ENCODE peak calls at places on chromosomes 6 and 20, in five cellular contexts. One of them, this sample, is unnamed.

GRCh38 chr6:150897400-150897943 is 32.0 kb downstream of the MTHFD1L start:
- DNase-seq in HepG2: no peak
- DNase-seq in ovary: no peak
- DNase-seq in stomach: no peak
- DNase-seq in upper lobe of left lung: no peak
- DNase-seq in this sample: no peak

GRCh38 chr6:48613221-48613949 is 502.4 kb upstream of the PTCHD4 start:
- DNase-seq in stomach: no peak
- DNase-seq in ovary: no peak
- DNase-seq in upper lobe of left lung: no peak
- DNase-seq in HepG2: no peak
- DNase-seq in this sample: no peak

GRCh38 chr20:41408986-41409385 is 42.4 kb upstream of the EMILIN3 start:
- DNase-seq in ovary: no peak
- DNase-seq in HepG2: no peak
- DNase-seq in stomach: no peak
- DNase-seq in upper lobe of left lung: no peak
- DNase-seq in this sample: peak

GRCh38 chr20:25399038-25399430 is 8.4 kb upstream of the ABHD12 start:
- DNase-seq in ovary: no peak
- DNase-seq in stomach: peak
- DNase-seq in upper lobe of left lung: no peak
- DNase-seq in HepG2: peak
- DNase-seq in this sample: peak

GRCh38 chr6:8633762-8634161 is 198.4 kb upstream of the SLC35B3 start:
- DNase-seq in stomach: no peak
- DNase-seq in HepG2: no peak
- DNase-seq in ovary: no peak
- DNase-seq in upper lobe of left lung: no peak
- DNase-seq in this sample: no peak

GRCh38 chr6:113449051-113449450 is 408.1 kb upstream of the MARCKS start:
- DNase-seq in ovary: no peak
- DNase-seq in stomach: no peak
- DNase-seq in HepG2: no peak
- DNase-seq in upper lobe of left lung: no peak
- DNase-seq in this sample: no peak

GRCh38 chr6:150448221-150448620 is 79.4 kb downstream of the IYD start:
- DNase-seq in HepG2: no peak
- DNase-seq in stomach: no peak
- DNase-seq in ovary: no peak
- DNase-seq in upper lobe of left lung: no peak
- DNase-seq in this sample: no peak

GRCh38 chr6:120584111-120584760 is 750.0 kb downstream of the TBC1D32 start:
- DNase-seq in upper lobe of left lung: no peak
- DNase-seq in HepG2: no peak
- DNase-seq in ovary: no peak
- DNase-seq in stomach: no peak
- DNase-seq in this sample: no peak

GRCh38 chr6:137218473-137218916 is 690 bp downstream of the IFNGR1 start:
- DNase-seq in upper lobe of left lung: peak
- DNase-seq in HepG2: peak
- DNase-seq in stomach: no peak
- DNase-seq in ovary: no peak
- DNase-seq in this sample: peak

GRCh38 chr6:75893058-75893775 is 144.2 kb downstream of the MYO6 start:
- DNase-seq in ovary: no peak
- DNase-seq in upper lobe of left lung: no peak
- DNase-seq in stomach: no peak
- DNase-seq in HepG2: peak
- DNase-seq in this sample: peak

GRCh38 chr6:47105469-47106188 is 63.5 kb upstream of the ADGRF1 start:
- DNase-seq in upper lobe of left lung: no peak
- DNase-seq in HepG2: no peak
- DNase-seq in stomach: no peak
- DNase-seq in ovary: no peak
- DNase-seq in this sample: no peak

GRCh38 chr6:66964216-66964615 is 1257.2 kb upstream of the EYS start:
- DNase-seq in upper lobe of left lung: no peak
- DNase-seq in stomach: no peak
- DNase-seq in ovary: no peak
- DNase-seq in HepG2: no peak
- DNase-seq in this sample: no peak

GRCh38 chr6:112183271-112183671 is 71.1 kb downstream of the LAMA4 start:
- DNase-seq in ovary: no peak
- DNase-seq in upper lobe of left lung: no peak
- DNase-seq in stomach: no peak
- DNase-seq in HepG2: no peak
- DNase-seq in this sample: no peak

GRCh38 chr6:135072753-135073152 is 18.1 kb upstream of the HBS1L start:
- DNase-seq in ovary: no peak
- DNase-seq in HepG2: no peak
- DNase-seq in upper lobe of left lung: no peak
- DNase-seq in stomach: no peak
- DNase-seq in this sample: no peak

GRCh38 chr6:47023543-47023942 is 18.6 kb downstream of the ADGRF1 start:
- DNase-seq in upper lobe of left lung: no peak
- DNase-seq in ovary: no peak
- DNase-seq in HepG2: no peak
- DNase-seq in stomach: no peak
- DNase-seq in this sample: no peak

GRCh38 chr6:89669002-89669401 is 30.5 kb upstream of the LYRM2 start:
- DNase-seq in HepG2: no peak
- DNase-seq in ovary: peak
- DNase-seq in stomach: no peak
- DNase-seq in upper lobe of left lung: no peak
- DNase-seq in this sample: no peak

GRCh38 chr6:148538251-148539190 is 195.9 kb downstream of the SASH1 start:
- DNase-seq in stomach: no peak
- DNase-seq in upper lobe of left lung: no peak
- DNase-seq in HepG2: no peak
- DNase-seq in ovary: no peak
- DNase-seq in this sample: no peak

GRCh38 chr20:46959081-46959692 is 64.5 kb downstream of the EYA2 start:
- DNase-seq in HepG2: peak
- DNase-seq in stomach: no peak
- DNase-seq in upper lobe of left lung: no peak
- DNase-seq in ovary: no peak
- DNase-seq in this sample: no peak

GRCh38 chr6:30682181-30683117 is 4.0 kb downstream of the PPP1R18 start:
- DNase-seq in HepG2: peak
- DNase-seq in stomach: peak
- DNase-seq in ovary: peak
- DNase-seq in upper lobe of left lung: peak
- DNase-seq in this sample: peak

GRCh38 chr6:31620586-31621319 is at the start of gene PRRC2A:
- DNase-seq in upper lobe of left lung: peak
- DNase-seq in stomach: peak
- DNase-seq in HepG2: no peak
- DNase-seq in ovary: peak
- DNase-seq in this sample: peak

GRCh38 chr20:12967932-12968331 is 40.8 kb upstream of the SPTLC3 start:
- DNase-seq in upper lobe of left lung: no peak
- DNase-seq in stomach: no peak
- DNase-seq in HepG2: no peak
- DNase-seq in ovary: no peak
- DNase-seq in this sample: no peak

GRCh38 chr6:119586250-119586882 is 236.8 kb upstream of the MAN1A1 start:
- DNase-seq in upper lobe of left lung: no peak
- DNase-seq in ovary: no peak
- DNase-seq in HepG2: no peak
- DNase-seq in stomach: no peak
- DNase-seq in this sample: no peak

GRCh38 chr6:26197736-26198625 is 110.8 kb downstream of the HFE start:
- DNase-seq in HepG2: peak
- DNase-seq in upper lobe of left lung: no peak
- DNase-seq in ovary: peak
- DNase-seq in stomach: no peak
- DNase-seq in this sample: no peak

GRCh38 chr6:163955131-163955530 is 540.6 kb downstream of the QKI start:
- DNase-seq in upper lobe of left lung: no peak
- DNase-seq in stomach: no peak
- DNase-seq in HepG2: no peak
- DNase-seq in ovary: no peak
- DNase-seq in this sample: no peak

GRCh38 chr6:7727150-7727950 is 1.5 kb downstream of the BMP6 start:
- DNase-seq in HepG2: no peak
- DNase-seq in stomach: no peak
- DNase-seq in ovary: peak
- DNase-seq in upper lobe of left lung: no peak
- DNase-seq in this sample: peak

GRCh38 chr20:39835040-39835842 is 853.8 kb downstream of the MAFB start:
- DNase-seq in HepG2: no peak
- DNase-seq in upper lobe of left lung: no peak
- DNase-seq in stomach: no peak
- DNase-seq in ovary: no peak
- DNase-seq in this sample: no peak

GRCh38 chr6:26329763-26330511 is 35.1 kb upstream of the BTN3A2 start:
- DNase-seq in ovary: no peak
- DNase-seq in HepG2: peak
- DNase-seq in stomach: no peak
- DNase-seq in upper lobe of left lung: no peak
- DNase-seq in this sample: no peak

GRCh38 chr6:16818992-16819626 is 57.8 kb upstream of the ATXN1 start:
- DNase-seq in HepG2: no peak
- DNase-seq in upper lobe of left lung: no peak
- DNase-seq in stomach: no peak
- DNase-seq in ovary: no peak
- DNase-seq in this sample: no peak

GRCh38 chr20:21719592-21720214 is 14.2 kb downstream of the PAX1 start:
- DNase-seq in ovary: no peak
- DNase-seq in stomach: peak
- DNase-seq in HepG2: peak
- DNase-seq in upper lobe of left lung: no peak
- DNase-seq in this sample: peak

GRCh38 chr6:34512738-34513115 is 43.4 kb downstream of the SPDEF start:
- DNase-seq in HepG2: no peak
- DNase-seq in stomach: no peak
- DNase-seq in upper lobe of left lung: no peak
- DNase-seq in ovary: peak
- DNase-seq in this sample: no peak

GRCh38 chr6:3079700-3080099 is 11.4 kb downstream of the RIPK1 start:
- DNase-seq in ovary: no peak
- DNase-seq in upper lobe of left lung: no peak
- DNase-seq in HepG2: no peak
- DNase-seq in stomach: no peak
- DNase-seq in this sample: no peak

GRCh38 chr6:3075522-3076113 is 7.3 kb downstream of the RIPK1 start:
- DNase-seq in upper lobe of left lung: no peak
- DNase-seq in ovary: no peak
- DNase-seq in stomach: no peak
- DNase-seq in HepG2: peak
- DNase-seq in this sample: no peak

GRCh38 chr6:3073382-3073781 is 5.1 kb downstream of the RIPK1 start:
- DNase-seq in HepG2: no peak
- DNase-seq in stomach: no peak
- DNase-seq in ovary: no peak
- DNase-seq in upper lobe of left lung: no peak
- DNase-seq in this sample: no peak

GRCh38 chr6:3077430-3077829 is 9.1 kb downstream of the RIPK1 start:
- DNase-seq in HepG2: no peak
- DNase-seq in ovary: no peak
- DNase-seq in stomach: no peak
- DNase-seq in upper lobe of left lung: no peak
- DNase-seq in this sample: no peak

DNA sequence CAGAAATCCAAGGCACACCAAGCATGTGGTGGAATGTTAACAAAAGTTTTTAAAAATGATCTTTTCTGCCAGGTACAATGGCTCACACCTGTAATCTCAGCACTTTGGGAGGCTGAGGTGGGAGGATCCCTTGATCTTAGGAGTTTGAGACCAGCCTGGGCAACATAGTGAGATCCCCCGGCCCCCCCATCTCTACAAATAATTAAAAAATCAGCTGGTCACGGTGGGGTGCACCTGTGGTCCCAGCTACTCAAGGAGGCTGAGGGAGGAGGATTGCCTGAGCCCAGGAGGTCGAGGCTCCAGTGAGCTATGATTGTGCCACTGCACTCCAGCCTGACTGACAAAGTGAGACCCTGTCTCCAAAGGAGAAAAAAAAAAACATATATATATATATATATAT is 8.0 kb downstream of the RIPK1 start:
- DNase-seq in stomach: no peak
- DNase-seq in upper lobe of left lung: no peak
- DNase-seq in HepG2: no peak
- DNase-seq in ovary: no peak
- DNase-seq in this sample: no peak
- TF ChIP-seq EP300 in stomach: no peak
- TF ChIP-seq EP300 in upper lobe of left lung: no peak
- TF ChIP-seq EP300 in HepG2: no peak
- TF ChIP-seq EP300 in ovary: no peak
- TF ChIP-seq EP300 in this sample: no peak

DNA sequence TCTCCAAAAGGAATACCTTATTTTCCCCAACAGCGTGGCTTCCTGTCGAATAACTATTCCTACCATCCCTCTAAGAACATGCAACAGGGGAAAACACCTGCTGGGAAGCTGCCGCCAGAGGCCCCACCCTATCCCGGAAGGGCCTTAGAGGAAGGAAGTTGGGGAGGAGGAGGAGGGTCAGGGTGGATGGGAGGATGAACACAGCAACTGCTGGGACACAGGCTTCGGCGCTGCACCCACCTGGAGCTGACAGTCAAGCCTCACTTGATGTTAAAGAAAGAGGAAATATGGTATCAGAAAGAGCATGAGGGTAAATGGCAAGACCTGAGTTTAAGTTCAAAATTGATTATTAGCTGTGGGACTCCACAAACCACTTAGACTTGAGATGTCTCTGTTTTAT is 36.5 kb upstream of the RPS6KA2 start:
- DNase-seq in HepG2: no peak
- DNase-seq in stomach: no peak
- DNase-seq in upper lobe of left lung: no peak
- DNase-seq in ovary: no peak
- DNase-seq in this sample: no peak
- TF ChIP-seq EP300 in HepG2: no peak
- TF ChIP-seq EP300 in stomach: no peak
- TF ChIP-seq EP300 in upper lobe of left lung: no peak
- TF ChIP-seq EP300 in ovary: no peak
- TF ChIP-seq EP300 in this sample: no peak

GRCh38 chr6:157187182-157188093 is 135.9 kb downstream of the TMEM242 start:
- DNase-seq in ovary: no peak
- DNase-seq in stomach: peak
- DNase-seq in upper lobe of left lung: no peak
- DNase-seq in HepG2: peak
- DNase-seq in this sample: no peak
- TF ChIP-seq EP300 in ovary: no peak
- TF ChIP-seq EP300 in stomach: no peak
- TF ChIP-seq EP300 in upper lobe of left lung: no peak
- TF ChIP-seq EP300 in HepG2: no peak
- TF ChIP-seq EP300 in this sample: no peak

GRCh38 chr6:139407718-139408222 is 33.3 kb upstream of the CITED2 start:
- DNase-seq in ovary: no peak
- DNase-seq in stomach: no peak
- DNase-seq in upper lobe of left lung: no peak
- DNase-seq in HepG2: no peak
- DNase-seq in this sample: no peak

GRCh38 chr6:139402935-139403386 is 28.5 kb upstream of the CITED2 start:
- DNase-seq in HepG2: no peak
- DNase-seq in upper lobe of left lung: peak
- DNase-seq in ovary: no peak
- DNase-seq in stomach: no peak
- DNase-seq in this sample: no peak

GRCh38 chr6:139409026-139409425 is 34.6 kb upstream of the CITED2 start:
- DNase-seq in HepG2: no peak
- DNase-seq in upper lobe of left lung: no peak
- DNase-seq in stomach: no peak
- DNase-seq in ovary: no peak
- DNase-seq in this sample: no peak

GRCh38 chr6:139406577-139407343 is 32.3 kb upstream of the CITED2 start:
- DNase-seq in ovary: no peak
- DNase-seq in stomach: no peak
- DNase-seq in HepG2: no peak
- DNase-seq in upper lobe of left lung: no peak
- DNase-seq in this sample: no peak
- TF ChIP-seq EP300 in ovary: no peak
- TF ChIP-seq EP300 in stomach: no peak
- TF ChIP-seq EP300 in HepG2: no peak
- TF ChIP-seq EP300 in upper lobe of left lung: no peak
- TF ChIP-seq EP300 in this sample: no peak

This sample was measured in SK-N-SH.